ENCODE peak calls at places on chromosomes 7 and 10, in four cellular contexts. P is nephron progenitor cell, M is astrocyte, I is GM10248. C is an unnamed sample.

GRCh38 chr10:49300140-49300974 is 1.4 kb downstream of the C10orf71 start:
- DNase-seq in M (no peak), P (no peak), I (no peak), C (no peak)

GRCh38 chr7:92882760-92883159 is 46.4 kb upstream of the CDK6 start:
- DNase-seq in P (no peak), M (no peak), I (no peak), C (no peak)

GRCh38 chr7:113331155-113331898 is 213.0 kb upstream of the SMIM30 start:
- DNase-seq in M (no peak), P (peak), I (no peak), C (no peak)

GRCh38 chr10:132422169-132422691 is 25.2 kb downstream of the PWWP2B start:
- DNase-seq in I (no peak), P (no peak), M (no peak), C (no peak)

GRCh38 chr10:97028126-97028831 is 157.5 kb downstream of the SLIT1 start:
- DNase-seq in M (peak), P (no peak), I (no peak), C (no peak)

GRCh38 chr7:157002819-157003421 is 7.5 kb downstream of the MNX1 start:
- DNase-seq in P (peak), M (no peak), I (no peak), C (no peak)

GRCh38 chr10:125977206-125977605 is 80.8 kb downstream of the FANK1 start:
- DNase-seq in P (no peak), I (no peak), M (no peak), C (no peak)

GRCh38 chr10:86366033-86366901 is at the start of gene GRID1:
- DNase-seq in M (no peak), P (peak), I (peak), C (peak)

GRCh38 chr7:72152171-72153131 is 259.7 kb downstream of the CALN1 start:
- DNase-seq in I (no peak), P (no peak), M (no peak), C (no peak)

GRCh38 chr10:29105516-29106215 is 183.2 kb upstream of the LYZL1 start:
- DNase-seq in M (peak), I (no peak), P (no peak), C (no peak)

GRCh38 chr7:129949292-129950133 is 3.2 kb downstream of the UBE2H start:
- DNase-seq in P (peak), M (peak), I (no peak), C (no peak)

GRCh38 chr7:437293-438280 is 82.1 kb downstream of the PDGFA start:
- DNase-seq in P (peak), I (no peak), M (no peak), C (no peak)

GRCh38 chr10:70462349-70462984 is 16.1 kb upstream of the PALD1 start:
- DNase-seq in P (no peak), M (no peak), I (no peak), C (no peak)

GRCh38 chr10:25050402-25050801 is 34.0 kb downstream of the THNSL1 start:
- DNase-seq in M (no peak), I (no peak), P (no peak), C (no peak)

GRCh38 chr10:25508112-25508815 is 333.5 kb downstream of the GPR158 start:
- DNase-seq in I (no peak), M (no peak), P (no peak), C (no peak)

GRCh38 chr7:130345106-130345505 is 490 bp downstream of the CPA5 start:
- DNase-seq in P (no peak), M (no peak), I (no peak), C (no peak)

GRCh38 chr10:28532223-28532508 is 752 bp upstream of the WAC start:
- DNase-seq in P (no peak), M (no peak), I (peak), C (no peak)

GRCh38 chr7:1937252-1937605 is 267.2 kb downstream of the ELFN1 start:
- DNase-seq in I (no peak), M (no peak), P (no peak), C (no peak)

GRCh38 chr7:29400435-29400834 is 163.2 kb upstream of the PRR15 start:
- DNase-seq in I (no peak), P (no peak), M (no peak), C (no peak)

GRCh38 chr7:16881809-16882208 is at the start of gene AGR3:
- DNase-seq in P (no peak), M (no peak), I (no peak), C (no peak)

GRCh38 chr7:75892634-75893272 is 13.9 kb downstream of the RHBDD2 start:
- DNase-seq in P (no peak), M (peak), I (no peak), C (no peak)

GRCh38 chr7:158271646-158272045 is 316.0 kb downstream of the PTPRN2 start:
- DNase-seq in I (no peak), P (no peak), M (no peak), C (no peak)

GRCh38 chr10:88386204-88386877 is 196.8 kb downstream of the RNLS start:
- DNase-seq in P (no peak), M (no peak), I (peak), C (no peak)

GRCh38 chr10:35639021-35639521 is 3.0 kb downstream of the FZD8 start:
- DNase-seq in M (no peak), P (peak), I (no peak), C (no peak)

GRCh38 chr10:11724938-11725776 is 17.0 kb upstream of the ECHDC3 start:
- DNase-seq in I (peak), P (no peak), M (peak), C (no peak)

GRCh38 chr10:118409295-118409694 is 67.2 kb upstream of the FAM204A start:
- DNase-seq in M (no peak), I (no peak), P (no peak), C (no peak)

GRCh38 chr7:159013825-159014289 is 130.8 kb downstream of the VIPR2 start:
- DNase-seq in I (no peak), M (no peak), P (no peak), C (no peak)

GRCh38 chr7:604038-604883 is 84.6 kb upstream of the PDGFA start:
- DNase-seq in M (peak), I (peak), P (no peak), C (no peak)

GRCh38 chr7:21261627-21262564 is 166.0 kb upstream of the SP4 start:
- DNase-seq in M (peak), I (peak), P (peak), C (peak)

GRCh38 chr7:143416565-143417149 is 8.0 kb upstream of the EPHA1 start:
- DNase-seq in I (peak), P (peak), M (no peak), C (no peak)

GRCh38 chr7:36946401-36946739 is 222.1 kb upstream of the AOAH start:
- DNase-seq in M (no peak), P (no peak), I (no peak), C (no peak)

GRCh38 chr10:115657161-115657850 is 564.1 kb downstream of the ATRNL1 start:
- DNase-seq in P (no peak), M (peak), I (no peak), C (no peak)

GRCh38 chr10:52642208-52642607 is 130.4 kb downstream of the MBL2 start:
- DNase-seq in M (no peak), P (no peak), I (no peak), C (no peak)

GRCh38 chr7:112414855-112415490 is 35.3 kb upstream of the IFRD1 start:
- DNase-seq in M (no peak), P (no peak), I (peak), C (no peak)

GRCh38 chr7:26375604-26376207 is 84.0 kb downstream of the SNX10 start:
- DNase-seq in P (no peak), M (no peak), I (no peak), C (no peak)

GRCh38 chr7:100603697-100604077 is 1.5 kb downstream of the PCOLCE start:
- DNase-seq in M (no peak), I (no peak), P (peak), C (no peak)

GRCh38 chr7:38858281-38858884 is 50.6 kb downstream of the VPS41 start:
- DNase-seq in I (no peak), P (no peak), M (peak), C (no peak)

GRCh38 chr7:131031100-131031868 is 296.4 kb upstream of the MKLN1 start:
- DNase-seq in M (no peak), P (no peak), I (peak), C (no peak)

GRCh38 chr10:128210215-128211063 is 84.2 kb upstream of the MKI67 start:
- DNase-seq in I (peak), P (peak), M (no peak), C (peak)
- TF ChIP-seq CTCF in I (peak), P (peak), M (peak), C (peak)

GRCh38 chr10:47025540-47026300 is 114.5 kb downstream of the PTPN20 start:
- DNase-seq in M (peak), P (no peak), I (no peak), C (peak)

GRCh38 chr10:47027812-47028260 is 116.6 kb downstream of the PTPN20 start:
- DNase-seq in I (no peak), M (no peak), P (no peak), C (no peak)

GRCh38 chr10:47025253-47025539 is 114.0 kb downstream of the PTPN20 start:
- DNase-seq in M (no peak), I (no peak), P (no peak), C (peak)

GRCh38 chr10:47027108-47027811 is 116.0 kb downstream of the PTPN20 start:
- DNase-seq in M (no peak), I (no peak), P (no peak), C (no peak)

DNA sequence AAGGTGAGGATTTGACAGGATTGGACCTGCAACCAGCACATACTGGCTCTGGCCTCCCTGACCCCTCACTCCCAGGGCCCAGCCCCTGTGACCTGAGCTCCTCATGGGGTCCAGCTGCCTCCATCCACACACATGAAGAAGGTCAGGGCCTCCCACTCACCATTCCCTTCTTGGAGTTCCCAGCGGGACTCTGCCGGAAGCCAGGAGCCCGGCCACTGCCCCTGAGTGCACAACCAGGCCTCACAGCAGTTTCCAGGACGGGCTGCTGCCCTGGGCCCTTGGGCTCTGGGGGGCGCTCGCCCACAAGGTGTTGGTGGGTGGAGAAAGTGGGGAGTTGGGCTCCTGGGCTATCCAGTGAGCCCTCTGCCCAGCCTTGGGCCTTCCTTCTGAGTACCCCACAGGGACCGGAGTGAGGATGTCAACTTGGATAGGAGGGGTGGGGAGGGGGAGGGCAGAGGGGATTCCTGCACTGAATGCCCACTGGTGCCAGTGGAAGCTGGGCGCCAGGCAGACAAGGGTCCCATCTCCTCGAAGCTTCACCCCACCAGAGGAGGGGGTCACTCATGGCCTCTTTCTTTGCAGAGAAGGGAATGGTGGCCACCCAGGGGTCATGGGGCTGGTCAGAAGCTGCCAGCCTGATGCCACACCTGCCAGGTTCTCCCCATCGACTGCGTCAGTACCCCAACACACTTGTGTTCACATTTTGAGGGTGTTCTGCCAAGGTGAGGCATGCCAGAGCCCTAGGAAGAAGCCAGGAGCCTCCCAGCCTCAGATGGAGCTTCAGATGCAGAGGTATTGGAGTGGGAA is 115.3 kb downstream of the PTPN20 start:
- DNase-seq in I (no peak), M (no peak), P (no peak), C (peak)
- TF ChIP-seq CTCF in I (no peak), M (no peak), P (no peak), C (no peak)

GRCh38 chr7:85191383-85191782 is 4.5 kb upstream of the SEMA3D start:
- DNase-seq in P (no peak), I (no peak), M (peak), C (no peak)
- TF ChIP-seq CTCF in P (no peak), I (no peak), M (peak), C (peak)

DNA sequence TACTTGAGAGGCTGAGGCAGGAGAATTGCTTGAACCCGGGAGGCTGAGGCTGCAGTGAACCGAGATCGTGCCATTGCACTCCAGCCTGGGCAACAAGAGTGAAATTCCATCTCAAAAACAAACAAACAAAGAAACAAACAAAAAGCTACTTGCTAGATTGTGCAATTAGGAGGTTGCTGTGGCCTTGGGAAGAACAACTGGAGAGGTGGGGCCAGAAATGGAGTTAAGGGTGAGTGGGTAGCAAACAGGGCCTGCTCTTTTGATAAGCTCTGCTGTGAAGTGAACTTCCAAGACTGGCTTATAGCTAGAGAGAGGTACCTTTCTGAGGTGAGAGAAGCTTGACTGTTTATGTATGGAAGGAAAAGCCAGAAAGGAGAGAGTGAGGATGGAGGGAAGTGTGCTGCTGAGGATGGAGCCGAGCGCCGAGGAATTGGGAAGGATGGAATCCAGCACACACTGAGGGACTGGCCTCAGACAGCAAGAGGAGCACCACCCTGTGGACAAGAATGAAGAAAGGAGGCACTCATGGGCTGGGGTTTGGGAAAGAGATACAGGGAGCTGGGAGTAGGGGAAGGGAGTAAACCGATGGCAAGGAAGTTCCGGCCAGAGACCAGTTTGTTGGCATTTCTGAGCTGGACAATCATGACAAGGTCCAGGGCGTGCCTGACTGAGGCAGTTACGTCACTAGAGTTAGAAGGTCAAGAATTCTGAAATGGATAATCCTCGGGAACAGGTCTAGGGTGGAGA is 7.0 kb upstream of the RPEL1 start:
- DNase-seq in M (peak), P (no peak), I (no peak), C (no peak)
- TF ChIP-seq CTCF in M (peak), P (no peak), I (no peak), C (peak)

GRCh38 chr10:6201511-6201975 is 1.2 kb upstream of the PFKFB3 start:
- DNase-seq in I (peak), M (peak), P (peak), C (peak)
- TF ChIP-seq CTCF in I (no peak), M (no peak), P (no peak), C (peak)

DNA sequence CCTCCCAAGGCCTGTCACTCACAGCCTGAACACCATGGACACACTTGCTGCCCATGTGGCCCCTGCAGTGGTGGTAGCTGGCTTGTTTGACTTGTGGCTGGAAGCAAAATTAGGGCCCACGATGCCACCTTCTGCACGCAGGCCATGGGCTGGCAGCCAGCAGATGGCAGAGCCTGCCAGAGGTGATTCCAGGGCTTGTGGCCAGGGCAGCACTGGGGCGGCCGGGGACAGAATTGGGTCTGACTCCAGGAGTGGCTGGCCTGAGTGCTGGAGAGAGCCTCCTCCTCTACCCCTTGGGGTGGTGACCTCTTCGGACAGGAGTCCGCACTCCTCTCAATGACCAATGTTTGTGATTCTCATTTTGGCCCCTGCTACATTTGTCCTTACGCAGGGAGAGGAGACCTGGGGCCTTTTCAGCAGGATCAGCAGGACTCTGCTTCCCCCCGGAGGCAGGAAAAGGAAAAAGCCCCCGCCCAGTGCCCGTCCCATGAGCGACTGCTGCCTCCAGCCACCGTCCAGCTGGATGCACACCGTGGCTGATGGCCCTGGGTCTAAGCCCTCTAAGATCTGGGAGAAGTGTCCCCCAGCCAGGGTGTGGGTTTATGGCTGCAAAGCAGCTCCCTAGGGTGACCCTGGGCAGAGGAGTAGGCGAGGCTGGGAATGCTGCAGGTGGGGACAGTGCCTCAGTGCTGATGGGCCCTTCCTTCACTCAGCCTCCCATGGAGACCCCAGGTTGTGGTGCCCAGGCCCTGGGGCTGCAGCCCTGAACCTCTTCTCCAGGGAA is 26.5 kb downstream of the DNAJB12 start:
- DNase-seq in I (no peak), M (no peak), P (peak), C (no peak)
- TF ChIP-seq CTCF in I (peak), M (peak), P (peak), C (peak)

DNA sequence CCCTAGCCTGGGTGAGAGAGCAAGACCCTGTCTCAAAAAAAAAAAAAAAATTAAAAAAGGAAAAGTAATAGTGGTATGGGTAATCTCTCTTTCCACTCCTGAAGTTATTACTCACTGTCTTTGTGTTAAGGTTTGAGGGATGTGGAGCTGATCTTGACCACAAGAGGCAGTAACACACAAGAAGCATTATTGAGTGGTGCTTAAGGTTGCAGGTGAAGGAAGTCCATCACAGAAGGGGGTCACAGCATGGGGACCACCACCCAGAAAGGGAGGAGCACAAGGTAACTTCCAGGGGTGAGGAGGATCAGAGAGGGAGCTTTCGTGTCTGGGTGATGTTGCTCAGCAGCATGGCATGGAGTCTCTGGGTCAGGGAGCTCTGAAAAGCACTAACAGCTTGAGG is 100.2 kb upstream of the DNAJC1 start:
- DNase-seq in P (no peak), M (no peak), I (peak), C (no peak)
- TF ChIP-seq CTCF in P (peak), M (peak), I (peak), C (peak)

DNA sequence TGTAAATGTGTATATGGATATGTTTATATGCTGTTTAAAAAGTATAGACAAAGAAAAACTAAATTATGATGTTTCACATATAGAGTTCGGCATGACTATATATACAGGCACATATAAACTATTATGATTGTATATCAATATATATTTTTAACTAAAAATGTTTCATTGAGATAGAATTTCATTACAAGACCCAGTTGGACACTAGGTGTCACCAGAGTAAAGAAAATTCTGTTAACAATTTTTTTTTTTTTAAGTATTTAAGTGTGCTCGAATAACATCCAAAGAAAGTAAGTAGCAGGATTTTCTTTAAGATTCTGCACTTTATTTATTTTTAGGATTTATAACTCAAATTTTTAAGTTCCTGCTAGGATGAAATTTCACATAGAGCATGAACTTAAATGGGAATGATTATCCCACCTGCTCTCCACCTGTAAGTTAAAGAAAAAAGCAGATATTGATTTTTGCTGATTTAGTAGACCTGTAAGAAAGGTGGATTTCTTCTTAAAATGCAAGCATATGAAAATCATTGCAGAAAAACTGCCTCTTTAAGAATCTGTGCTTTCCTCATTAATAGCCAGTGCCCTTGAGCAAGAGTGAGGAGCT is 961.5 kb downstream of the PCDH15 start:
- DNase-seq in P (no peak), I (no peak), M (no peak), C (no peak)
- TF ChIP-seq CTCF in P (peak), I (peak), M (peak), C (peak)

C was measured in progenitor cell of endocrine pancreas.